ENCODE peak calls at places on chromosome 22, in eight cellular contexts. E is coronary artery, F is fibroblast of pulmonary artery, X is kidney epithelial cell, Z is ovary, P is epithelial cell of proximal tubule, U is MG63, V is neuronal stem cell. C is an unnamed sample.

GRCh38 chr22:37739000-37739399 is 42.2 kb downstream of the TRIOBP start:
- DNase-seq in E (no peak), F (peak; percentile 83), X (no peak), Z (peak; percentile 95), P (no peak), U (peak; percentile 75), V (no peak), C (peak; percentile 94)

GRCh38 chr22:37484115-37485005 is 1.8 kb downstream of the MFNG start:
- DNase-seq in E (no peak), F (no peak), X (no peak), Z (no peak), P (no peak), U (no peak), V (no peak), C (no peak)

GRCh38 chr22:46806789-46807188 is 44.3 kb downstream of the TBC1D22A start:
- DNase-seq in E (no peak), F (no peak), X (no peak), Z (no peak), P (no peak), U (no peak), V (no peak), C (no peak)

GRCh38 chr22:37623075-37624016 is 14.7 kb downstream of the GGA1 start:
- DNase-seq in E (no peak), F (peak; percentile 60), X (no peak), Z (peak; percentile 74), P (no peak), U (peak; percentile 49), V (peak; percentile 75), C (peak; percentile 49)

GRCh38 chr22:19663821-19664325 is 50.4 kb upstream of the SEPTIN5 start:
- DNase-seq in E (no peak), F (peak; percentile 70), X (no peak), Z (peak; percentile 39), P (no peak), U (peak; percentile 80), V (no peak), C (peak; percentile 73)

GRCh38 chr22:31046591-31047226 is 34.4 kb upstream of the SMTN start:
- DNase-seq in E (no peak), F (peak; percentile 82), X (no peak), Z (peak; percentile 62), P (no peak), U (no peak), V (no peak), C (peak; percentile 62)

GRCh38 chr22:19271856-19272535 is 19.5 kb downstream of the CLTCL1 start:
- DNase-seq in E (no peak), F (no peak), X (peak; percentile 16), Z (no peak), P (no peak), U (peak; percentile 29), V (no peak), C (no peak)

GRCh38 chr22:42443240-42444059 is 11.2 kb upstream of the NFAM1 start:
- DNase-seq in E (no peak), F (peak; percentile 14), X (no peak), Z (no peak), P (no peak), U (no peak), V (no peak), C (no peak)

GRCh38 chr22:19287076-19287724 is 4.3 kb downstream of the CLTCL1 start:
- DNase-seq in E (no peak), F (no peak), X (peak; percentile 42), Z (no peak), P (no peak), U (no peak), V (no peak), C (peak; percentile 54)

GRCh38 chr22:37817705-37818311 is 5.4 kb upstream of the GALR3 start:
- DNase-seq in E (peak; percentile 85), F (peak; percentile 82), X (no peak), Z (peak; percentile 95), P (no peak), U (peak; percentile 70), V (peak; percentile 78), C (peak; percentile 74)

GRCh38 chr22:30232716-30233218 is 13.8 kb downstream of the LIF start:
- DNase-seq in E (no peak), F (no peak), X (no peak), Z (no peak), P (no peak), U (no peak), V (no peak), C (peak; percentile 50)

GRCh38 chr22:42282252-42282942 is 11.9 kb upstream of the TCF20 start:
- DNase-seq in E (no peak), F (no peak), X (no peak), Z (no peak), P (no peak), U (no peak), V (no peak), C (no peak)

GRCh38 chr22:38034278-38034882 is 22.8 kb upstream of the PICK1 start:
- DNase-seq in E (no peak), F (peak; percentile 93), X (peak; percentile 73), Z (peak; percentile 56), P (peak; percentile 29), U (peak; percentile 72), V (peak; percentile 43), C (peak; percentile 93)

GRCh38 chr22:28817919-28818859 is 17.8 kb upstream of the XBP1 start:
- DNase-seq in E (no peak), F (no peak), X (peak; percentile 23), Z (no peak), P (no peak), U (no peak), V (no peak), C (no peak)

GRCh38 chr22:11605468-11605981 is 3922.5 kb upstream of the OR11H1 start:
- DNase-seq in E (no peak), F (no peak), X (no peak), Z (no peak), P (no peak), U (no peak), V (no peak), C (no peak)

GRCh38 chr22:36306227-36306626 is 53.3 kb downstream of the APOL1 start:
- DNase-seq in E (no peak), F (no peak), X (no peak), Z (no peak), P (no peak), U (no peak), V (no peak), C (no peak)

GRCh38 chr22:41458161-41458728 is 10.2 kb downstream of the PHF5A start:
- DNase-seq in E (no peak), F (no peak), X (no peak), Z (no peak), P (no peak), U (no peak), V (no peak), C (no peak)

GRCh38 chr22:36885474-36885873 is 24.7 kb downstream of the NCF4 start:
- DNase-seq in E (no peak), F (peak; percentile 7), X (no peak), Z (no peak), P (no peak), U (no peak), V (no peak), C (no peak)

GRCh38 chr22:46612904-46613605 is 7.1 kb upstream of the GRAMD4 start:
- DNase-seq in E (no peak), F (no peak), X (no peak), Z (no peak), P (no peak), U (no peak), V (no peak), C (no peak)

GRCh38 chr22:17334054-17334453 is 35.2 kb upstream of the CECR2 start:
- DNase-seq in E (no peak), F (no peak), X (no peak), Z (no peak), P (no peak), U (no peak), V (no peak), C (no peak)

GRCh38 chr22:19139001-19139356 is 5.5 kb downstream of the ESS2 start:
- DNase-seq in E (no peak), F (no peak), X (no peak), Z (no peak), P (no peak), U (no peak), V (no peak), C (no peak)

GRCh38 chr22:39530692-39531331 is 1.7 kb downstream of the RPS19BP1 start:
- DNase-seq in E (no peak), F (peak; percentile 59), X (no peak), Z (peak; percentile 35), P (no peak), U (no peak), V (no peak), C (peak; percentile 56)
- H3K4me3 ChIP-seq in E (peak overlapping the region; percentile 97), F (peak overlapping the region; percentile 15), X (no peak overlapping the region), Z (no peak overlapping the region), P (no peak overlapping the region), U (no peak overlapping the region), V (no peak overlapping the region), C (no peak overlapping the region)

GRCh38 chr22:27504854-27505253 is 296.7 kb downstream of the MN1 start:
- DNase-seq in E (no peak), F (no peak), X (no peak), Z (no peak), P (no peak), U (no peak), V (no peak), C (peak; percentile 25)
- H3K4me3 ChIP-seq in E (no peak overlapping the region), F (no peak overlapping the region), X (no peak overlapping the region), Z (no peak overlapping the region), P (no peak overlapping the region), U (no peak overlapping the region), V (no peak overlapping the region), C (no peak overlapping the region)

DNA sequence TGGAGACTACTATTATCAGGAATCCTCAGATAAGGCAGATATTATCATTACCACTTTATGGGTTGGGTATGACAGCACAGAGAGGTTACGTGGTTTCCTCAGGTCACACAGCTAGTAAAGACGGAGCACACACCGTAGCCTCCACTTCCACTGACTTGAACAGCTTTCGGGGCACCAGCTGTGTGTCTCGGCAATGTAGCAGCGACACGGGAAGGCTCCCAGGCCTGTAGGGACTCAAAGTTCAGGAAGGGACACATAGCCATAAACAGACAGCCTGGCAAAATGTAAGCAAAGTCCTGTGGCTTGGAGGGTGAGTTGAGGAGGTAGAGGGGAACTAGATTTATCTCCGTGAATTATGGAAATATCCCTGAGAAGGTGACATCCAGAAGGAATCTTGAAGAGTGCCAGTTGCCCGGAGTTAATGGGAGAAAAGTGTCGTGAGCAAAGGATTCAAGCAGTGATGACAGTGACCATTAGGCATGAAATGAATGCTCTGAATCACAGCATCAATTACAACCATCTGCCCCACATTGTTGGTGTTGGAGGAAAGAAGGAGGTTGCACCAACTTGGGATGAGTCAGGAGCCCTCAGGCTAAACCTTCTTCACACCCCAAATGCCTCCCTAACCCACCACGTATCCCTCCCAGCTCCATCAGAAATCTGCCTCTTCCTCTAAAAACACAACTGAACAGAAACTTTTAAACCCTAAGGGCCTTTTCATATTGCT is 106.7 kb upstream of the ASPHD2 start:
- DNase-seq in E (no peak), F (peak; percentile 35), X (peak; percentile 39), Z (no peak), P (peak; percentile 23), U (peak; percentile 89), V (no peak), C (peak; percentile 83)
- H3K4me3 ChIP-seq in E (no peak overlapping the region), F (no peak overlapping the region), X (no peak overlapping the region), Z (no peak overlapping the region), P (no peak overlapping the region), U (no peak overlapping the region), V (no peak overlapping the region), C (no peak overlapping the region)

DNA sequence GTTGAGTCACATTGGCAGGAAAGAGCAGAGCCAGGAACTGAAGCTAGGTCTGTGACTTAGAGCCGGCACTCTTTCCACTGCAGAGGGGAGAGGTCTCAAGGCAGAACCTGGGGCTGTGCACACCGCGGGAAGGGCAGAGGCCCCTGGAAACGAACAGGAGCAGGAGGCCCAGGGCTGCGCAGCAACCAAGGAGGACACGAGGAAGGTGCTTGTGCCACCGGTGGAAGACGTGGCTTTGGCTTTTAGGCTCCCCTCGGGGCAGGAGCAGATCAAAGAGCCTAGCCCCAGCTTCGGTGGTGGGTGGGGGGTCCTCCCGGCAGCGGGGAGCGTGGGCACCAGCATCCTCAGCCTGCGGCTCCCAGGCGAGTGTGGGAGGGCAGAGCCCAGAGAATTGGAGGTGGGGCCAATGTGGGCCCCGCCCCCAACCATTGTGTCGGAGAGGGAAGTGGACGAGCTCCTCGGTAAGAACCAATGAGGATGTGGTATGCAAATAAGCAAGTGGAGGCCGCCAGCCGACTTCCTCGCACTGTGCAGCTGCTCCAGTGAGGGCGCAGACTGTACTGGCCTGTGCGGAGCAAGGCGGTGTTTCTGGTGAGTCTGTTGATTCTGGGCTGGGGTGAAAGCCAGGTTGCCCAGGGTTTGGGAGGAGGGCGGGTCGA is at the start of gene CCDC116:
- DNase-seq in E (no peak), F (no peak), X (no peak), Z (no peak), P (no peak), U (no peak), V (no peak), C (no peak)
- H3K4me3 ChIP-seq in E (no peak within 1 kb of the TSS), F (no peak within 1 kb of the TSS), X (no peak within 1 kb of the TSS), Z (no peak within 1 kb of the TSS), P (no peak within 1 kb of the TSS), U (no peak within 1 kb of the TSS), V (no peak within 1 kb of the TSS), C (no peak within 1 kb of the TSS)

C was measured in fibroblast of mammary gland.